ENCODE peak calls at places on chromosomes 3 and 15, in eight cellular contexts. One of them, this sample, is unnamed.

GRCh38 chr3:190165253-190165652 is 44.6 kb upstream of the P3H2 start:
- DNase-seq in brain microvascular endothelial cell: no peak
- DNase-seq in ovary: no peak
- DNase-seq in fibroblast of pulmonary artery: no peak
- DNase-seq in uterus: no peak
- DNase-seq in GM10248: no peak
- DNase-seq in heart left ventricle: no peak
- DNase-seq in glutamatergic neuron: no peak
- DNase-seq in this sample: no peak

GRCh38 chr15:89165677-89166076 is 55.7 kb downstream of the RLBP1 start:
- DNase-seq in brain microvascular endothelial cell: no peak
- DNase-seq in ovary: no peak
- DNase-seq in fibroblast of pulmonary artery: peak; percentile 20
- DNase-seq in uterus: no peak
- DNase-seq in GM10248: no peak
- DNase-seq in heart left ventricle: no peak
- DNase-seq in glutamatergic neuron: no peak
- DNase-seq in this sample: no peak

GRCh38 chr3:24220859-24221657 is 273.6 kb downstream of the THRB start:
- DNase-seq in brain microvascular endothelial cell: peak; percentile 95
- DNase-seq in ovary: no peak
- DNase-seq in fibroblast of pulmonary artery: peak; percentile 91
- DNase-seq in uterus: peak; percentile 37
- DNase-seq in GM10248: no peak
- DNase-seq in heart left ventricle: no peak
- DNase-seq in glutamatergic neuron: no peak
- DNase-seq in this sample: no peak

GRCh38 chr3:88221726-88222125 is 72.0 kb downstream of the C3orf38 start:
- DNase-seq in brain microvascular endothelial cell: no peak
- DNase-seq in ovary: no peak
- DNase-seq in fibroblast of pulmonary artery: no peak
- DNase-seq in uterus: no peak
- DNase-seq in GM10248: no peak
- DNase-seq in heart left ventricle: no peak
- DNase-seq in glutamatergic neuron: no peak
- DNase-seq in this sample: no peak

GRCh38 chr3:74057169-74057568 is 432.4 kb upstream of the PDZRN3 start:
- DNase-seq in brain microvascular endothelial cell: no peak
- DNase-seq in ovary: no peak
- DNase-seq in fibroblast of pulmonary artery: no peak
- DNase-seq in uterus: no peak
- DNase-seq in GM10248: no peak
- DNase-seq in heart left ventricle: no peak
- DNase-seq in glutamatergic neuron: no peak
- DNase-seq in this sample: no peak

GRCh38 chr3:39088456-39088855 is 19.0 kb downstream of the GORASP1 start:
- DNase-seq in brain microvascular endothelial cell: no peak
- DNase-seq in ovary: no peak
- DNase-seq in fibroblast of pulmonary artery: no peak
- DNase-seq in uterus: no peak
- DNase-seq in GM10248: no peak
- DNase-seq in heart left ventricle: no peak
- DNase-seq in glutamatergic neuron: no peak
- DNase-seq in this sample: no peak

GRCh38 chr15:62413786-62414185 is 248.7 kb upstream of the C2CD4B start:
- DNase-seq in brain microvascular endothelial cell: no peak
- DNase-seq in ovary: no peak
- DNase-seq in fibroblast of pulmonary artery: no peak
- DNase-seq in uterus: no peak
- DNase-seq in GM10248: no peak
- DNase-seq in heart left ventricle: no peak
- DNase-seq in glutamatergic neuron: no peak
- DNase-seq in this sample: no peak

GRCh38 chr3:67109651-67110204 is 111.6 kb downstream of the KBTBD8 start:
- DNase-seq in brain microvascular endothelial cell: peak; percentile 75
- DNase-seq in ovary: no peak
- DNase-seq in fibroblast of pulmonary artery: peak; percentile 79
- DNase-seq in uterus: no peak
- DNase-seq in GM10248: peak; percentile 6
- DNase-seq in heart left ventricle: no peak
- DNase-seq in glutamatergic neuron: no peak
- DNase-seq in this sample: peak; percentile 38

GRCh38 chr3:146308222-146308621 is 57.3 kb upstream of the PLSCR4 start:
- DNase-seq in brain microvascular endothelial cell: peak; percentile 87
- DNase-seq in ovary: no peak
- DNase-seq in fibroblast of pulmonary artery: peak; percentile 84
- DNase-seq in uterus: no peak
- DNase-seq in GM10248: no peak
- DNase-seq in heart left ventricle: no peak
- DNase-seq in glutamatergic neuron: no peak
- DNase-seq in this sample: no peak

GRCh38 chr3:54515439-54516213 is 393.3 kb downstream of the CACNA2D3 start:
- DNase-seq in brain microvascular endothelial cell: no peak
- DNase-seq in ovary: no peak
- DNase-seq in fibroblast of pulmonary artery: no peak
- DNase-seq in uterus: no peak
- DNase-seq in GM10248: no peak
- DNase-seq in heart left ventricle: no peak
- DNase-seq in glutamatergic neuron: no peak
- DNase-seq in this sample: no peak

GRCh38 chr3:124780767-124781485 is 50.7 kb downstream of the UMPS start:
- DNase-seq in brain microvascular endothelial cell: peak; percentile 70
- DNase-seq in ovary: peak; percentile 55
- DNase-seq in fibroblast of pulmonary artery: peak; percentile 83
- DNase-seq in uterus: peak; percentile 74
- DNase-seq in GM10248: no peak
- DNase-seq in heart left ventricle: peak; percentile 89
- DNase-seq in glutamatergic neuron: no peak
- DNase-seq in this sample: no peak

DNA sequence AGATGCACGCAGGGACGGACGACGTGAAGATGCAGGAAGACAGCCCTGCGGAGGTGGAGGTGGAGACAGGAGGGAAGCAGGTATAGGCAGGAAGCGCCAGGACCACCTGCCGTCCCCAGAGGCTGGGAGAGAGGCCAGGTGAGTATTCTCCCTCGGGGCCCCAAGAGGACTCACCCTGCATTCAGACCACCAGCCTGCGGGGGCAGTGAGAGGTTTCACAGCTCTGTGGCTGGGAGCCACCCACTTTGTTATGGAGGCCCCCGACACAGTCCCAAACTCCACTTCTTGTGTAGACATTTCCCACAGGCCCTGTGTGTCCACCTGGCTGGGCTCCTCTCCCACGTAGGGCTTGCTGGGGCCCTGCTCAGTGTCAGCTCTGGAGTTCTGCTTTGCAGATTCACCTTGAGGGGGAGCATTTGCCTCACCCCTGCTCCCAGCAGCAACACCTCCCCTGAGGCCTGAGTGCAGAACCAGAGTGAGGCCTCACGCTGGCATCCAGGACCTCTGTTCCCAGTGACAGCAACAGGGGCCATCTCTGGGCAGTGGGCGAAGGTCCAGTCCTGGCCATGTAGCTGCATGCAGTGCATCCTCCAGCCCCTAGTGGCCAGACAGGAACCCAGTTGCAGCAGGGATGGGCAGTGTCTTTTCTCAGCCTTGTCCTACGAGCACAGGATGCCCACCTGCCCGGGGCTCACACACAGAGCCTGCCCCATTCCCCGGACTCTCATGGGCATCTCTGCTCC is 119.4 kb upstream of the IQSEC1 start:
- DNase-seq in brain microvascular endothelial cell: no peak
- DNase-seq in ovary: no peak
- DNase-seq in fibroblast of pulmonary artery: no peak
- DNase-seq in uterus: no peak
- DNase-seq in GM10248: no peak
- DNase-seq in heart left ventricle: peak; percentile 28
- DNase-seq in glutamatergic neuron: peak; percentile 63
- DNase-seq in this sample: no peak
- TF ChIP-seq CTCF in brain microvascular endothelial cell: peak; percentile 75
- TF ChIP-seq CTCF in ovary: no peak
- TF ChIP-seq CTCF in fibroblast of pulmonary artery: peak; percentile 37
- TF ChIP-seq CTCF in uterus: no peak
- TF ChIP-seq CTCF in GM10248: no peak
- TF ChIP-seq CTCF in heart left ventricle: peak; percentile 10
- TF ChIP-seq CTCF in glutamatergic neuron: peak; percentile 70
- TF ChIP-seq CTCF in this sample: peak; percentile 56

GRCh38 chr3:17745301-17745700 is 2.9 kb upstream of the TBC1D5 start:
- DNase-seq in brain microvascular endothelial cell: no peak
- DNase-seq in ovary: no peak
- DNase-seq in fibroblast of pulmonary artery: no peak
- DNase-seq in uterus: no peak
- DNase-seq in GM10248: no peak
- DNase-seq in heart left ventricle: no peak
- DNase-seq in glutamatergic neuron: no peak
- DNase-seq in this sample: no peak

GRCh38 chr3:17745894-17746293 is 3.5 kb upstream of the TBC1D5 start:
- DNase-seq in brain microvascular endothelial cell: no peak
- DNase-seq in ovary: no peak
- DNase-seq in fibroblast of pulmonary artery: no peak
- DNase-seq in uterus: no peak
- DNase-seq in GM10248: no peak
- DNase-seq in heart left ventricle: no peak
- DNase-seq in glutamatergic neuron: no peak
- DNase-seq in this sample: no peak

GRCh38 chr3:17743660-17743995 is 1.2 kb upstream of the TBC1D5 start:
- DNase-seq in brain microvascular endothelial cell: no peak
- DNase-seq in ovary: no peak
- DNase-seq in fibroblast of pulmonary artery: no peak
- DNase-seq in uterus: no peak
- DNase-seq in GM10248: no peak
- DNase-seq in heart left ventricle: no peak
- DNase-seq in glutamatergic neuron: no peak
- DNase-seq in this sample: no peak

GRCh38 chr3:17742837-17743659 is 617 bp upstream of the TBC1D5 start:
- DNase-seq in brain microvascular endothelial cell: peak; percentile 96
- DNase-seq in ovary: no peak
- DNase-seq in fibroblast of pulmonary artery: no peak
- DNase-seq in uterus: no peak
- DNase-seq in GM10248: no peak
- DNase-seq in heart left ventricle: no peak
- DNase-seq in glutamatergic neuron: no peak
- DNase-seq in this sample: no peak

DNA sequence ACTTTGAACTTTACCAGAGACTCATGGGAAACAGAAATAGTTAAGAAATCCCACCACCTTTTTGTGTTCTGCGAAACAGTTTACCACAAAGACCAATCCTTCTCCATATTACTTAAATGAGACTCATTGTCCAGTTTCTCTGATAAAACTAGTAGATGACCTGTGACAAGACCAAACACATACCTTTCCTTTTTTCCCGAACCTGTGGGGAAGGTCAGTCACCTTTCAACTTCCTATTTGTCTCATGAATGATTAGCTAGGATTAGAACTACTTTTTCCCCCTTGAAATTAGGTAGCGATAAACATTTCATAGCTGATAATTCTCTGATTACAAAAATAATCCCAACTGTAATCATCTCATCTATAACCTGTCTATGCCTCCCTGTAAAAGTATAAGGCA is 2.3 kb upstream of the TBC1D5 start:
- DNase-seq in brain microvascular endothelial cell: no peak
- DNase-seq in ovary: no peak
- DNase-seq in fibroblast of pulmonary artery: no peak
- DNase-seq in uterus: no peak
- DNase-seq in GM10248: no peak
- DNase-seq in heart left ventricle: no peak
- DNase-seq in glutamatergic neuron: no peak
- DNase-seq in this sample: no peak
- TF ChIP-seq CTCF in brain microvascular endothelial cell: no peak
- TF ChIP-seq CTCF in ovary: no peak
- TF ChIP-seq CTCF in fibroblast of pulmonary artery: no peak
- TF ChIP-seq CTCF in uterus: no peak
- TF ChIP-seq CTCF in GM10248: no peak
- TF ChIP-seq CTCF in heart left ventricle: no peak
- TF ChIP-seq CTCF in glutamatergic neuron: no peak
- TF ChIP-seq CTCF in this sample: no peak

GRCh38 chr15:48084759-48085420 is 35.9 kb upstream of the SLC24A5 start:
- DNase-seq in brain microvascular endothelial cell: peak; percentile 65
- DNase-seq in ovary: no peak
- DNase-seq in fibroblast of pulmonary artery: peak; percentile 55
- DNase-seq in uterus: no peak
- DNase-seq in GM10248: peak; percentile 24
- DNase-seq in heart left ventricle: no peak
- DNase-seq in glutamatergic neuron: no peak
- DNase-seq in this sample: peak; percentile 47
- TF ChIP-seq CTCF in brain microvascular endothelial cell: peak; percentile 80
- TF ChIP-seq CTCF in ovary: no peak
- TF ChIP-seq CTCF in fibroblast of pulmonary artery: peak; percentile 54
- TF ChIP-seq CTCF in uterus: no peak
- TF ChIP-seq CTCF in GM10248: peak; percentile 52
- TF ChIP-seq CTCF in heart left ventricle: peak; percentile 32
- TF ChIP-seq CTCF in glutamatergic neuron: peak; percentile 49
- TF ChIP-seq CTCF in this sample: peak; percentile 67

GRCh38 chr3:118117061-118117460 is 917.6 kb downstream of the IGSF11 start:
- DNase-seq in brain microvascular endothelial cell: no peak
- DNase-seq in ovary: no peak
- DNase-seq in fibroblast of pulmonary artery: no peak
- DNase-seq in uterus: no peak
- DNase-seq in GM10248: no peak
- DNase-seq in heart left ventricle: no peak
- DNase-seq in glutamatergic neuron: no peak
- DNase-seq in this sample: no peak
- TF ChIP-seq CTCF in brain microvascular endothelial cell: no peak
- TF ChIP-seq CTCF in ovary: no peak
- TF ChIP-seq CTCF in fibroblast of pulmonary artery: no peak
- TF ChIP-seq CTCF in uterus: no peak
- TF ChIP-seq CTCF in GM10248: no peak
- TF ChIP-seq CTCF in heart left ventricle: no peak
- TF ChIP-seq CTCF in glutamatergic neuron: no peak
- TF ChIP-seq CTCF in this sample: no peak

This sample was measured in LNCaP clone FGC.